ENCODE peak calls at places on chromosomes 4 and X, in seven cellular contexts. One of them, this sample, is unnamed.

GRCh38 chr4:98653006-98653405 is 5.4 kb downstream of the TSPAN5 start:
- DNase-seq in GM13977: no peak
- DNase-seq in IMR-90: peak
- DNase-seq in thyroid gland: no peak
- DNase-seq in brain microvascular endothelial cell: peak
- DNase-seq in stomach: no peak
- DNase-seq in HL-60: no peak
- DNase-seq in this sample: no peak

GRCh38 chr4:5366421-5366820 is 315.1 kb downstream of the STK32B start:
- DNase-seq in thyroid gland: no peak
- DNase-seq in brain microvascular endothelial cell: peak
- DNase-seq in HL-60: no peak
- DNase-seq in GM13977: no peak
- DNase-seq in stomach: no peak
- DNase-seq in IMR-90: peak
- DNase-seq in this sample: no peak

GRCh38 chr4:52665592-52665991 is 6.5 kb upstream of the USP46 start:
- DNase-seq in brain microvascular endothelial cell: no peak
- DNase-seq in GM13977: peak
- DNase-seq in IMR-90: no peak
- DNase-seq in thyroid gland: no peak
- DNase-seq in stomach: no peak
- DNase-seq in HL-60: no peak
- DNase-seq in this sample: no peak

GRCh38 chr4:52100062-52100461 is 49.0 kb downstream of the SPATA18 start:
- DNase-seq in IMR-90: no peak
- DNase-seq in brain microvascular endothelial cell: no peak
- DNase-seq in thyroid gland: no peak
- DNase-seq in stomach: no peak
- DNase-seq in HL-60: no peak
- DNase-seq in GM13977: no peak
- DNase-seq in this sample: no peak

GRCh38 chr4:118729287-118730286 is 44.4 kb downstream of the METTL14 start:
- DNase-seq in brain microvascular endothelial cell: peak
- DNase-seq in IMR-90: peak
- DNase-seq in stomach: no peak
- DNase-seq in HL-60: no peak
- DNase-seq in thyroid gland: no peak
- DNase-seq in GM13977: no peak
- DNase-seq in this sample: no peak

GRCh38 chrX:48508400-48509244 is at the start of gene PORCN:
- DNase-seq in IMR-90: peak
- DNase-seq in brain microvascular endothelial cell: peak
- DNase-seq in thyroid gland: peak
- DNase-seq in HL-60: no peak
- DNase-seq in GM13977: peak
- DNase-seq in stomach: peak
- DNase-seq in this sample: no peak

GRCh38 chr4:74838746-74839370 is 44.5 kb upstream of the BTC start:
- DNase-seq in stomach: no peak
- DNase-seq in brain microvascular endothelial cell: peak
- DNase-seq in HL-60: no peak
- DNase-seq in GM13977: no peak
- DNase-seq in thyroid gland: no peak
- DNase-seq in IMR-90: peak
- DNase-seq in this sample: no peak

GRCh38 chrX:134632386-134632785 is 25.9 kb downstream of the PLAC1 start:
- DNase-seq in GM13977: no peak
- DNase-seq in HL-60: no peak
- DNase-seq in thyroid gland: no peak
- DNase-seq in brain microvascular endothelial cell: no peak
- DNase-seq in stomach: no peak
- DNase-seq in IMR-90: no peak
- DNase-seq in this sample: no peak

GRCh38 chr4:157897971-157898370 is 274.9 kb downstream of the GASK1B start:
- DNase-seq in brain microvascular endothelial cell: no peak
- DNase-seq in stomach: no peak
- DNase-seq in IMR-90: no peak
- DNase-seq in thyroid gland: no peak
- DNase-seq in GM13977: no peak
- DNase-seq in HL-60: no peak
- DNase-seq in this sample: no peak

GRCh38 chr4:141731481-141731880 is 95.1 kb downstream of the IL15 start:
- DNase-seq in GM13977: no peak
- DNase-seq in stomach: no peak
- DNase-seq in IMR-90: peak
- DNase-seq in HL-60: no peak
- DNase-seq in thyroid gland: no peak
- DNase-seq in brain microvascular endothelial cell: peak
- DNase-seq in this sample: no peak

GRCh38 chrX:51891821-51892551 is 1.4 kb upstream of the MAGED1 start:
- DNase-seq in brain microvascular endothelial cell: peak
- DNase-seq in GM13977: no peak
- DNase-seq in thyroid gland: no peak
- DNase-seq in IMR-90: peak
- DNase-seq in HL-60: peak
- DNase-seq in stomach: no peak
- DNase-seq in this sample: peak

GRCh38 chrX:19343085-19343461 is 654 bp upstream of the PDHA1 start:
- DNase-seq in stomach: no peak
- DNase-seq in HL-60: no peak
- DNase-seq in brain microvascular endothelial cell: no peak
- DNase-seq in thyroid gland: no peak
- DNase-seq in IMR-90: no peak
- DNase-seq in GM13977: no peak
- DNase-seq in this sample: no peak

GRCh38 chr4:70392057-70392776 is 5.5 kb upstream of the OPRPN start:
- DNase-seq in thyroid gland: no peak
- DNase-seq in IMR-90: no peak
- DNase-seq in brain microvascular endothelial cell: no peak
- DNase-seq in GM13977: no peak
- DNase-seq in HL-60: no peak
- DNase-seq in stomach: no peak
- DNase-seq in this sample: no peak

GRCh38 chr4:89588366-89588765 is 248.6 kb downstream of the SNCA start:
- DNase-seq in GM13977: no peak
- DNase-seq in thyroid gland: no peak
- DNase-seq in IMR-90: no peak
- DNase-seq in brain microvascular endothelial cell: no peak
- DNase-seq in HL-60: no peak
- DNase-seq in stomach: no peak
- DNase-seq in this sample: no peak

GRCh38 chr4:25484243-25484721 is 107.2 kb downstream of the ANAPC4 start:
- DNase-seq in brain microvascular endothelial cell: no peak
- DNase-seq in IMR-90: no peak
- DNase-seq in HL-60: no peak
- DNase-seq in GM13977: no peak
- DNase-seq in stomach: no peak
- DNase-seq in thyroid gland: no peak
- DNase-seq in this sample: no peak

GRCh38 chr4:5385741-5386251 is 322.6 kb downstream of the EVC2 start:
- DNase-seq in stomach: no peak
- DNase-seq in HL-60: no peak
- DNase-seq in brain microvascular endothelial cell: no peak
- DNase-seq in thyroid gland: no peak
- DNase-seq in IMR-90: no peak
- DNase-seq in GM13977: no peak
- DNase-seq in this sample: no peak

GRCh38 chrX:48826135-48826875 is at the start of gene ERAS:
- DNase-seq in stomach: no peak
- DNase-seq in thyroid gland: no peak
- DNase-seq in HL-60: no peak
- DNase-seq in brain microvascular endothelial cell: no peak
- DNase-seq in IMR-90: no peak
- DNase-seq in GM13977: no peak
- DNase-seq in this sample: no peak

GRCh38 chrX:144566592-144566991 is 680.7 kb upstream of the SPANXN1 start:
- DNase-seq in thyroid gland: no peak
- DNase-seq in IMR-90: no peak
- DNase-seq in stomach: no peak
- DNase-seq in GM13977: no peak
- DNase-seq in brain microvascular endothelial cell: no peak
- DNase-seq in HL-60: no peak
- DNase-seq in this sample: no peak

GRCh38 chrX:147405764-147406163 is 506.0 kb upstream of the FMR1 start:
- DNase-seq in brain microvascular endothelial cell: no peak
- DNase-seq in stomach: no peak
- DNase-seq in IMR-90: no peak
- DNase-seq in thyroid gland: no peak
- DNase-seq in HL-60: no peak
- DNase-seq in GM13977: no peak
- DNase-seq in this sample: peak

GRCh38 chrX:52261125-52261462 is 76.4 kb downstream of the MAGED4 start:
- DNase-seq in thyroid gland: no peak
- DNase-seq in stomach: no peak
- DNase-seq in brain microvascular endothelial cell: no peak
- DNase-seq in GM13977: no peak
- DNase-seq in HL-60: no peak
- DNase-seq in IMR-90: no peak
- DNase-seq in this sample: no peak

GRCh38 chrX:125248931-125249330 is 70.7 kb upstream of the TEX13C start:
- DNase-seq in GM13977: no peak
- DNase-seq in HL-60: no peak
- DNase-seq in brain microvascular endothelial cell: no peak
- DNase-seq in thyroid gland: no peak
- DNase-seq in stomach: no peak
- DNase-seq in IMR-90: no peak
- DNase-seq in this sample: no peak

GRCh38 chrX:154043003-154043402 is 23.3 kb upstream of the IRAK1 start:
- DNase-seq in IMR-90: peak
- DNase-seq in HL-60: peak
- DNase-seq in thyroid gland: no peak
- DNase-seq in GM13977: no peak
- DNase-seq in stomach: no peak
- DNase-seq in brain microvascular endothelial cell: peak
- DNase-seq in this sample: no peak

GRCh38 chr4:65668201-65669007 is 1.9 kb downstream of the EPHA5 start:
- DNase-seq in thyroid gland: peak
- DNase-seq in brain microvascular endothelial cell: peak
- DNase-seq in IMR-90: no peak
- DNase-seq in GM13977: no peak
- DNase-seq in stomach: peak
- DNase-seq in HL-60: no peak
- DNase-seq in this sample: peak

GRCh38 chr4:65669008-65669971 is 999 bp downstream of the EPHA5 start:
- DNase-seq in stomach: no peak
- DNase-seq in HL-60: no peak
- DNase-seq in thyroid gland: peak
- DNase-seq in brain microvascular endothelial cell: peak
- DNase-seq in GM13977: no peak
- DNase-seq in IMR-90: no peak
- DNase-seq in this sample: peak

GRCh38 chr4:65671402-65671801 is 1.1 kb upstream of the EPHA5 start:
- DNase-seq in stomach: no peak
- DNase-seq in GM13977: no peak
- DNase-seq in HL-60: no peak
- DNase-seq in thyroid gland: no peak
- DNase-seq in brain microvascular endothelial cell: no peak
- DNase-seq in IMR-90: no peak
- DNase-seq in this sample: no peak

GRCh38 chr4:65669981-65670330 is 333 bp downstream of the EPHA5 start:
- DNase-seq in HL-60: no peak
- DNase-seq in thyroid gland: no peak
- DNase-seq in GM13977: no peak
- DNase-seq in stomach: no peak
- DNase-seq in brain microvascular endothelial cell: no peak
- DNase-seq in IMR-90: no peak
- DNase-seq in this sample: no peak

DNA sequence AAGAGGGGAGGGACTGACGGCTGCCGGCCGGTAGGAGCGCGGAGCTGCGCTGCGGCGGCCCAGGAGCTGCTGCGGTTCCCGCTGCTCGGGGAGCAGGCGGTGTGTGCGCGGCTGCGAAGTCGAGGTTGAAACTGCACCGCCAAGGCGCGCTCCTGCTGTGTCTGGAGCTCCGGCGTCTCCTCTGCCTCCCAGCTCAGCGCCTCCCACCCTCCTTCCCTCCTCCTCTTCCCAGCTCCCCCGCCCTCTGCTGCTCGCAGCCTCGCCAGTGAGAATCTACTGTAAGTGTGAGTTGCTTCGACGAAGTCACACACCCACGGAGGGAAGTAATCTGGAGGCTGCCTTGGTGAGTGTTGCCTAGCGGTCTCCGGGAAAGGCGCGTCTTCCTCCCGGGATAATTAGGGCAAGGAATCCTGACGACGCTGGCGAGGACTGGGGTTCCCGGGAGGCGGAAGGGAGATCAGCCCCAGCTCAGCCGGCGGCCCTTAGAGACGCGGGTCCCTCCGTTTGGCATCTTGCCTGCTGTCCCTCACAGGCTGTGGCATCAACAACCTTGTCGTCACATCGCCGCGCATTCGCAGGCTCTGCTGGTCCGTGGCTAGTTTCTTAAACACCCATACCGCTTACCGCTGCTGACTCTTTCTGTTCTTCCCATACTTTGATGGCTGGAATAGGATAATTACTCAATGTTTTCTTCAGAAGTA is at the start of gene EPHA5:
- DNase-seq in HL-60: no peak
- DNase-seq in thyroid gland: peak
- DNase-seq in brain microvascular endothelial cell: peak
- DNase-seq in IMR-90: peak
- DNase-seq in stomach: peak
- DNase-seq in GM13977: peak
- DNase-seq in this sample: peak
- TF ChIP-seq CTCF in HL-60: no peak
- TF ChIP-seq CTCF in thyroid gland: peak
- TF ChIP-seq CTCF in brain microvascular endothelial cell: peak
- TF ChIP-seq CTCF in IMR-90: peak
- TF ChIP-seq CTCF in stomach: no peak
- TF ChIP-seq CTCF in GM13977: no peak
- TF ChIP-seq CTCF in this sample: peak

GRCh38 chr4:48906283-48907173 is at the start of gene OCIAD2:
- DNase-seq in stomach: peak
- DNase-seq in brain microvascular endothelial cell: no peak
- DNase-seq in IMR-90: no peak
- DNase-seq in HL-60: peak
- DNase-seq in thyroid gland: peak
- DNase-seq in GM13977: peak
- DNase-seq in this sample: peak
- TF ChIP-seq CTCF in stomach: no peak
- TF ChIP-seq CTCF in brain microvascular endothelial cell: no peak
- TF ChIP-seq CTCF in IMR-90: no peak
- TF ChIP-seq CTCF in HL-60: no peak
- TF ChIP-seq CTCF in thyroid gland: peak
- TF ChIP-seq CTCF in GM13977: peak
- TF ChIP-seq CTCF in this sample: peak

GRCh38 chr4:23455482-23455881 is 434.4 kb downstream of the PPARGC1A start:
- DNase-seq in GM13977: no peak
- DNase-seq in stomach: no peak
- DNase-seq in IMR-90: no peak
- DNase-seq in brain microvascular endothelial cell: no peak
- DNase-seq in HL-60: no peak
- DNase-seq in thyroid gland: peak
- DNase-seq in this sample: no peak
- TF ChIP-seq CTCF in GM13977: no peak
- TF ChIP-seq CTCF in stomach: no peak
- TF ChIP-seq CTCF in IMR-90: no peak
- TF ChIP-seq CTCF in brain microvascular endothelial cell: peak
- TF ChIP-seq CTCF in HL-60: no peak
- TF ChIP-seq CTCF in thyroid gland: no peak
- TF ChIP-seq CTCF in this sample: peak

GRCh38 chrX:149504226-149504914 is 736 bp downstream of the IDS start:
- DNase-seq in brain microvascular endothelial cell: no peak
- DNase-seq in stomach: no peak
- DNase-seq in IMR-90: no peak
- DNase-seq in GM13977: peak
- DNase-seq in thyroid gland: peak
- DNase-seq in HL-60: no peak
- DNase-seq in this sample: no peak
- TF ChIP-seq CTCF in brain microvascular endothelial cell: peak
- TF ChIP-seq CTCF in stomach: no peak
- TF ChIP-seq CTCF in IMR-90: peak
- TF ChIP-seq CTCF in GM13977: peak
- TF ChIP-seq CTCF in thyroid gland: no peak
- TF ChIP-seq CTCF in HL-60: no peak
- TF ChIP-seq CTCF in this sample: peak